ENCODE peak calls at places on chromosomes 13 and 19, in nine cellular contexts. B is cardiac fibroblast; G is HFF-Myc; C is testis; L is tibial artery; T is B cell; K is breast epithelium; S is CD8-positive, alpha-beta T cell; I is right atrium auricular region. U is an unnamed sample.

GRCh38 chr13:99981115-99982020 is at the start of gene ZIC2:
- DNase-seq in B (no peak), G (no peak), C (no peak), L (no peak), T (no peak), K (no peak), S (no peak), I (peak), U (no peak)

GRCh38 chr19:38304866-38305429 is 897 bp downstream of the C19orf33 start:
- DNase-seq in B (peak), G (no peak), C (peak), L (no peak), T (no peak), K (peak), S (no peak), I (no peak), U (no peak)

GRCh38 chr13:113155982-113156655 is 2.3 kb upstream of the PROZ start:
- DNase-seq in B (no peak), G (no peak), C (no peak), L (no peak), T (no peak), K (no peak), S (no peak), I (peak), U (no peak)

GRCh38 chr19:16899566-16900075 is 10.8 kb downstream of the F2RL3 start:
- DNase-seq in B (peak), G (no peak), C (peak), L (no peak), T (no peak), K (no peak), S (no peak), I (no peak), U (no peak)

GRCh38 chr19:11781295-11782057 is 14.7 kb downstream of the ZNF441 start:
- DNase-seq in B (peak), G (no peak), C (no peak), L (no peak), T (no peak), K (no peak), S (no peak), I (no peak), U (no peak)

GRCh38 chr19:38724380-38724854 is 19.9 kb downstream of the CAPN12 start:
- DNase-seq in B (no peak), G (no peak), C (no peak), L (no peak), T (no peak), K (no peak), S (no peak), I (no peak), U (no peak)

GRCh38 chr13:50690020-50690419 is 153.5 kb downstream of the DLEU7 start:
- DNase-seq in B (no peak), G (no peak), C (no peak), L (no peak), T (no peak), K (no peak), S (no peak), I (no peak), U (no peak)

GRCh38 chr13:39909634-39910033 is 254.2 kb downstream of the COG6 start:
- DNase-seq in B (no peak), G (no peak), C (no peak), L (no peak), T (no peak), K (no peak), S (no peak), I (no peak), U (no peak)

GRCh38 chr13:74761794-74762193 is 627.6 kb upstream of the KLF12 start:
- DNase-seq in B (peak), G (no peak), C (no peak), L (no peak), T (no peak), K (no peak), S (no peak), I (no peak), U (no peak)

GRCh38 chr13:108594153-108594552 is 35.3 kb upstream of the MYO16 start:
- DNase-seq in B (no peak), G (no peak), C (no peak), L (no peak), T (no peak), K (no peak), S (no peak), I (no peak), U (no peak)

GRCh38 chr19:3344608-3345598 is 21.5 kb upstream of the NFIC start:
- DNase-seq in B (no peak), G (no peak), C (no peak), L (no peak), T (no peak), K (no peak), S (no peak), I (no peak), U (no peak)
- TF ChIP-seq CTCF in B (peak), G (no peak), C (no peak), L (no peak), T (no peak), K (no peak), S (no peak), I (no peak), U (no peak)

GRCh38 chr13:23288564-23288963 is 107.8 kb downstream of the SGCG start:
- DNase-seq in B (peak), G (no peak), C (no peak), L (no peak), T (no peak), K (no peak), S (no peak), I (no peak), U (no peak)
- TF ChIP-seq CTCF in B (no peak), G (no peak), C (no peak), L (no peak), T (no peak), K (no peak), S (no peak), I (no peak), U (no peak)

GRCh38 chr13:52845766-52846566 is 2.5 kb downstream of the PCDH8 start:
- DNase-seq in B (peak), G (no peak), C (peak), L (no peak), T (no peak), K (no peak), S (no peak), I (no peak), U (no peak)

GRCh38 chr13:52847322-52847681 is 1.1 kb downstream of the PCDH8 start:
- DNase-seq in B (no peak), G (no peak), C (no peak), L (no peak), T (no peak), K (no peak), S (no peak), I (no peak), U (no peak)

GRCh38 chr13:52847682-52848432 is 583 bp downstream of the PCDH8 start:
- DNase-seq in B (no peak), G (no peak), C (no peak), L (no peak), T (no peak), K (no peak), S (no peak), I (no peak), U (no peak)

GRCh38 chr13:52845334-52845761 is 3.1 kb downstream of the PCDH8 start:
- DNase-seq in B (no peak), G (no peak), C (no peak), L (no peak), T (no peak), K (no peak), S (no peak), I (no peak), U (no peak)

DNA sequence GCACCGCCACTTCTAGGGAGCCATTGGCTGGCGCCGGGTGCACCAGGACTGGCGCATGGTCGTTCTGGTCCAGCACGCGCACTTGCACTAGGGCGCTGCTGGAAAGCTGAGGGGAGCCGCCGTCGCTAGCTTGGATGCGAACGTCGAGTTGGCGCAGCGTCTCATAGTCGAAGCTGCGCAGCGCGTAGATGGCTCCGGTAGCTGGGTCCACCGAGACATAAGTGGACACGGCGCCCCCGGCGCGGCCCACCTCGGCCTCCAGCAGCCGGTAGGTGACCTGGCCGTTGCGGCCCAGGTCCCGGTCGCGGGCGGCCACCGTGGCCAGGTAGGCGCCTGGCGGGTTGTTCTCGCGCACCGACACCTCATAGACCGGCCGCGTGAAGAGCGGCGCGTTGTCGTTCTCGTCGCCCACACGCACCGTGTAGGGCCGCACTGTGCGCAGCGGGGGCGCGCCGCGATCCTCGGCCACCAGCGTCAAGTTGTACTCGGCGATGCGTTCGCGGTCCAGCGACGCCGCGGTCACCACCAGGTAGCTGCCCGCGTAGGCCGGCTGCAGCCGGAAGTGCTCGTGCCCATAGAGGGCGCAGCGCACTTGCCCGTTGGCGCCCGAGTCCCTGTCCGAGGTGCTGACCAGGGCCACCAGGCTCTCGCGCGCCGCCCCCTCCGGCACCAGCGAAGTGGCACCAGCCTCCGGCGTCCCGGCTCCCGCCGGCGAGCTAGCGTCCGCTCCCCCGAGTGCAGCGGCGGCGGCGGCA is 1.7 kb downstream of the PCDH8 start:
- DNase-seq in B (peak), G (no peak), C (peak), L (peak), T (no peak), K (no peak), S (no peak), I (no peak), U (no peak)
- TF ChIP-seq CTCF in B (peak), G (peak), C (peak), L (peak), T (no peak), K (peak), S (no peak), I (peak), U (no peak)

GRCh38 chr19:45130888-45131615 is 29.7 kb downstream of the NKPD1 start:
- DNase-seq in B (no peak), G (no peak), C (peak), L (no peak), T (no peak), K (no peak), S (no peak), I (no peak), U (no peak)
- TF ChIP-seq CTCF in B (no peak), G (peak), C (no peak), L (no peak), T (no peak), K (peak), S (no peak), I (peak), U (no peak)

GRCh38 chr13:47859129-47859528 is 141.9 kb downstream of the SUCLA2 start:
- DNase-seq in B (no peak), G (peak), C (no peak), L (no peak), T (no peak), K (no peak), S (no peak), I (no peak), U (no peak)
- TF ChIP-seq CTCF in B (no peak), G (no peak), C (no peak), L (no peak), T (no peak), K (no peak), S (no peak), I (no peak), U (no peak)

GRCh38 chr19:45752639-45753038 is 16.4 kb downstream of the SIX5 start:
- DNase-seq in B (no peak), G (no peak), C (no peak), L (no peak), T (no peak), K (no peak), S (no peak), I (no peak), U (no peak)

GRCh38 chr19:45754323-45754722 is 14.7 kb downstream of the SIX5 start:
- DNase-seq in B (no peak), G (no peak), C (no peak), L (no peak), T (no peak), K (no peak), S (no peak), I (no peak), U (no peak)

GRCh38 chr19:45758921-45759320 is 10.1 kb downstream of the SIX5 start:
- DNase-seq in B (no peak), G (no peak), C (no peak), L (no peak), T (no peak), K (no peak), S (no peak), I (no peak), U (no peak)

GRCh38 chr19:45757696-45758095 is 11.4 kb downstream of the SIX5 start:
- DNase-seq in B (no peak), G (no peak), C (no peak), L (no peak), T (no peak), K (no peak), S (no peak), I (no peak), U (no peak)

DNA sequence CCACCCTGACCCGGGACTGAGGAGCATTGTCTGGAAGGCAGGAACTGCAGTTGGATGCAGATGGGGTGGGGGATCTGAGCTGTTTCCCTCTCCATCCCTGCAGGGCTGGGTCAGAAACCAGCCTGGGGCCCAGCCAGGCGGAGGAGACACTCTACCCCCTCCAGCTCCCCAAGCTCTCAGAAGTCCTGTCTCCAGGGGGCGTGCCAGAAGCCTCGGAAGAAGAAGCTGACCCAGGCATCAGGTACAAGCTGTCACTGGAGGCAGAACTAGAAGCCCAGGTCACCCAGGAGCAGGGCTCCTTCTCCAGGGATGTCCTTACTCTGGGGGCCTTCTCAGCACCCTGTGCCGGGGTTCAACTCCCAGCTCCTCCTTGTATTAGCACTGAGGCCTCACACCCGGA is 15.5 kb downstream of the SIX5 start:
- DNase-seq in B (no peak), G (no peak), C (no peak), L (no peak), T (no peak), K (no peak), S (no peak), I (no peak), U (no peak)
- TF ChIP-seq CTCF in B (no peak), G (peak), C (no peak), L (no peak), T (no peak), K (no peak), S (no peak), I (no peak), U (no peak)

U was measured in natural killer cell.